ENCODE peak calls at places on chromosomes 13 and 19, in six cellular contexts. One of them, this sample, is unnamed.
A peak's percentile ranks its signal among the peaks of the same experiment; 100 is the strongest.

GRCh38 chr19:38654478-38655079 is 7.1 kb downstream of the ACTN4 start:
- DNase-seq in foreskin fibroblast: peak; percentile 57
- DNase-seq in RWPE1: no peak
- DNase-seq in heart right ventricle: no peak
- DNase-seq in GM13976: no peak
- DNase-seq in AG04450: no peak
- DNase-seq in this sample: no peak

GRCh38 chr19:29614046-29614445 is 8.0 kb downstream of the POP4 start:
- DNase-seq in foreskin fibroblast: no peak
- DNase-seq in RWPE1: no peak
- DNase-seq in heart right ventricle: no peak
- DNase-seq in GM13976: no peak
- DNase-seq in AG04450: no peak
- DNase-seq in this sample: no peak

GRCh38 chr13:72462726-72463125 is 264.7 kb downstream of the MZT1 start:
- DNase-seq in foreskin fibroblast: no peak
- DNase-seq in RWPE1: no peak
- DNase-seq in heart right ventricle: no peak
- DNase-seq in GM13976: no peak
- DNase-seq in AG04450: no peak
- DNase-seq in this sample: no peak

GRCh38 chr19:45276284-45276687 is 25.2 kb downstream of the MARK4 start:
- DNase-seq in foreskin fibroblast: peak; percentile 22
- DNase-seq in RWPE1: no peak
- DNase-seq in heart right ventricle: no peak
- DNase-seq in GM13976: no peak
- DNase-seq in AG04450: no peak
- DNase-seq in this sample: no peak

GRCh38 chr13:51942189-51942588 is 69.1 kb downstream of the ATP7B start:
- DNase-seq in foreskin fibroblast: no peak
- DNase-seq in RWPE1: peak; percentile 18
- DNase-seq in heart right ventricle: no peak
- DNase-seq in GM13976: no peak
- DNase-seq in AG04450: no peak
- DNase-seq in this sample: peak; percentile 57

GRCh38 chr13:36345438-36346221 is 564 bp downstream of the SPART start:
- DNase-seq in foreskin fibroblast: peak; percentile 92
- DNase-seq in RWPE1: peak; percentile 58
- DNase-seq in heart right ventricle: peak; percentile 30
- DNase-seq in GM13976: no peak
- DNase-seq in AG04450: peak; percentile 54
- DNase-seq in this sample: no peak

GRCh38 chr13:71618154-71618553 is 248.8 kb downstream of the DACH1 start:
- DNase-seq in foreskin fibroblast: peak; percentile 11
- DNase-seq in RWPE1: no peak
- DNase-seq in heart right ventricle: no peak
- DNase-seq in GM13976: no peak
- DNase-seq in AG04450: no peak
- DNase-seq in this sample: no peak

GRCh38 chr19:11530432-11530831 is 1.5 kb upstream of the ECSIT start:
- DNase-seq in foreskin fibroblast: peak; percentile 92
- DNase-seq in RWPE1: peak; percentile 84
- DNase-seq in heart right ventricle: peak; percentile 74
- DNase-seq in GM13976: peak; percentile 63
- DNase-seq in AG04450: peak; percentile 41
- DNase-seq in this sample: no peak

GRCh38 chr19:13277104-13277809 is 127.0 kb downstream of the IER2 start:
- DNase-seq in foreskin fibroblast: peak; percentile 82
- DNase-seq in RWPE1: peak; percentile 77
- DNase-seq in heart right ventricle: peak; percentile 29
- DNase-seq in GM13976: peak; percentile 78
- DNase-seq in AG04450: peak; percentile 55
- DNase-seq in this sample: peak; percentile 26

GRCh38 chr19:32231691-32232090 is 113.7 kb upstream of the ZNF507 start:
- DNase-seq in foreskin fibroblast: no peak
- DNase-seq in RWPE1: no peak
- DNase-seq in heart right ventricle: no peak
- DNase-seq in GM13976: no peak
- DNase-seq in AG04450: no peak
- DNase-seq in this sample: no peak

GRCh38 chr19:13153627-13154240 is 3.5 kb downstream of the IER2 start:
- DNase-seq in foreskin fibroblast: peak; percentile 68
- DNase-seq in RWPE1: no peak
- DNase-seq in heart right ventricle: peak; percentile 49
- DNase-seq in GM13976: no peak
- DNase-seq in AG04450: no peak
- DNase-seq in this sample: no peak

DNA sequence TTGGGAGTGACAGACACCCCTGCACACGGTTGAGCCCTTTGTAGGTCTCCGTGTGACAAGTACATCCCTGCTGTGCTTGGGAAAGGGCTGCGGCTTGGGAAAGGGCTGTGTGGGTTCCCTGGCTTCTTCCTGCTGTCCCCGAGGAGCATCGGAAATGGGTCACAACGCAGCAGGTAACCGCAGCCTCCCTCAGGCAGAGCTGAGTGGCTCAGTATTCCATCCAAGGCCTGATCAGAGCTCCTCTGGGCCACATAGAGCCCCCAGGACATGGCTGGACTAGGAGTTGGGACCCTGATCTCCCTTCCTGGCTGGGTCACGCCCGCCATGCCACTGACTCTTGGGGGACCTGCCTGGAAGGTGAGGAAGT is 16.3 kb downstream of the TECR start:
- DNase-seq in foreskin fibroblast: no peak
- DNase-seq in RWPE1: no peak
- DNase-seq in heart right ventricle: no peak
- DNase-seq in GM13976: peak; percentile 21
- DNase-seq in AG04450: no peak
- DNase-seq in this sample: no peak
- TF ChIP-seq CTCF in foreskin fibroblast: no peak
- TF ChIP-seq CTCF in RWPE1: no peak
- TF ChIP-seq CTCF in heart right ventricle: no peak
- TF ChIP-seq CTCF in GM13976: no peak
- TF ChIP-seq CTCF in AG04450: no peak
- TF ChIP-seq CTCF in this sample: no peak

DNA sequence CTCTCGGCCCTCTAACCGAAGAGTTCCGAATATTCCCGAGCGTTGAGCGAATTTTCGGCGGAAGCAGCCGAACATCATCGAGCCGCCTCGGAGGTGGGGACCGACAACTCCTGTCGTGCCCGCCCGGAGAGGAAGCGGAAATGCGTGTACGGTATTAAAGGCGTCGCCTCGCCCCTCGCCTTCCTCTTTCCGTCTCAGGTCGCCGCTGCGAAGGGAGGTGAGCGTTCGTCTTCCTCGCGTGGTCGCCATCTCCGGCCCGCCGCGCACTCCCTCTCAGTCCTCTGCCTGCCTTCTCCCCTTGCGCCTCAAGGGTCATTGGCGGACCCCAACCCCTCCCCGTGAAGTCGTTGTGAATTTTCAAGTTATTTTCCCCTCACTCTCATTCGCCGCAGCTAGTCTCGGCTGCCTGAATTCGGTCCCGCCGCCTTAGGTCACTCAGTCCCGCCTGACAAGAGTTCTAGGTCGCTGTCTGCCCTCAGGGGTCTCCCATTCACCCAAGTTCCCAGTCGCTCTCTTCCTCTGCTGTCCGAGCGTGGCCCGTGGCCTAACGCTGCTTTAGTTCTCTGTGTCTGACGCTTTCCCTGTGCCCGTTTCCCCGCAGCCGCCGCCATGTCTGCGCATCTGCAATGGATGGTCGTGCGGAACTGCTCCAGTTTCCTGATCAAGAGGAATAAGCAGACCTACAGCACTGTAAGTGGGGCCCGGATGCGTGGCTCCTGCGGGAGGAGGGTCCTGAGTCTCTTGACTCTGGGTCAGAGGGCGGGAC is at the start of gene RPL28:
- DNase-seq in foreskin fibroblast: peak; percentile 99
- DNase-seq in RWPE1: peak; percentile 91
- DNase-seq in heart right ventricle: peak; percentile 97
- DNase-seq in GM13976: peak; percentile 97
- DNase-seq in AG04450: peak; percentile 95
- DNase-seq in this sample: peak; percentile 99
- TF ChIP-seq CTCF in foreskin fibroblast: no peak
- TF ChIP-seq CTCF in RWPE1: no peak
- TF ChIP-seq CTCF in heart right ventricle: no peak
- TF ChIP-seq CTCF in GM13976: no peak
- TF ChIP-seq CTCF in AG04450: no peak
- TF ChIP-seq CTCF in this sample: no peak

GRCh38 chr19:2542341-2543069 is 66.6 kb downstream of the GADD45B start:
- DNase-seq in foreskin fibroblast: no peak
- DNase-seq in RWPE1: no peak
- DNase-seq in heart right ventricle: no peak
- DNase-seq in GM13976: no peak
- DNase-seq in AG04450: no peak
- DNase-seq in this sample: no peak

GRCh38 chr19:2538096-2538757 is 62.3 kb downstream of the GADD45B start:
- DNase-seq in foreskin fibroblast: no peak
- DNase-seq in RWPE1: no peak
- DNase-seq in heart right ventricle: no peak
- DNase-seq in GM13976: no peak
- DNase-seq in AG04450: no peak
- DNase-seq in this sample: no peak

GRCh38 chr19:2543463-2544442 is 67.8 kb downstream of the GADD45B start:
- DNase-seq in foreskin fibroblast: peak; percentile 99
- DNase-seq in RWPE1: peak; percentile 89
- DNase-seq in heart right ventricle: peak; percentile 92
- DNase-seq in GM13976: peak; percentile 78
- DNase-seq in AG04450: peak; percentile 93
- DNase-seq in this sample: peak; percentile 78

GRCh38 chr19:2540251-2540645 is 64.3 kb downstream of the GADD45B start:
- DNase-seq in foreskin fibroblast: no peak
- DNase-seq in RWPE1: no peak
- DNase-seq in heart right ventricle: no peak
- DNase-seq in GM13976: no peak
- DNase-seq in AG04450: no peak
- DNase-seq in this sample: no peak

GRCh38 chr19:2540646-2541454 is 64.9 kb downstream of the GADD45B start:
- DNase-seq in foreskin fibroblast: peak; percentile 98
- DNase-seq in RWPE1: peak; percentile 95
- DNase-seq in heart right ventricle: peak; percentile 87
- DNase-seq in GM13976: no peak
- DNase-seq in AG04450: peak; percentile 95
- DNase-seq in this sample: no peak
- TF ChIP-seq CTCF in foreskin fibroblast: no peak
- TF ChIP-seq CTCF in RWPE1: no peak
- TF ChIP-seq CTCF in heart right ventricle: no peak
- TF ChIP-seq CTCF in GM13976: no peak
- TF ChIP-seq CTCF in AG04450: peak; percentile 42
- TF ChIP-seq CTCF in this sample: no peak

GRCh38 chr13:102487330-102487729 is 85.5 kb upstream of the FGF14 start:
- DNase-seq in foreskin fibroblast: no peak
- DNase-seq in RWPE1: no peak
- DNase-seq in heart right ventricle: no peak
- DNase-seq in GM13976: no peak
- DNase-seq in AG04450: no peak
- DNase-seq in this sample: no peak

DNA sequence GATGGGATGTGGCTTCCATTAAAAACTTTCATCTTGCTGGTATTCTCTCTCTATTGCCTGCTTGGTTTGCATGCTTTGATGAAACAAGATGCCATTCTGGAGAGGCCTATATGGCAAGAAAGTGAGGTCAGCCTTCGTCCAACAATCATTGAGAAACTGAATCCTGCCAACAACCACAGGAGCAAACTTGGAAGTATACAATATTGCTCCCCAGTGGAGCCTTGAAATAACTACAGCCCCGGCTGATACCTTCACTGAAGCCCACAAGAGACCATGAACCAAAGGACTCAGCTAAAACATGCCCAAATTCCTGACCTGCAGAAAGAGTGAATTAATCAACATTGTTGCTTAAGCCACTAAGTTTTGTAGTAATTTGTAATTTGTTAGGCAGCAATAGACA is 82.5 kb upstream of the FGF14 start:
- DNase-seq in foreskin fibroblast: peak; percentile 9
- DNase-seq in RWPE1: peak; percentile 13
- DNase-seq in heart right ventricle: no peak
- DNase-seq in GM13976: no peak
- DNase-seq in AG04450: no peak
- DNase-seq in this sample: no peak
- TF ChIP-seq CTCF in foreskin fibroblast: no peak
- TF ChIP-seq CTCF in RWPE1: no peak
- TF ChIP-seq CTCF in heart right ventricle: no peak
- TF ChIP-seq CTCF in GM13976: no peak
- TF ChIP-seq CTCF in AG04450: peak; percentile 23
- TF ChIP-seq CTCF in this sample: no peak

DNA sequence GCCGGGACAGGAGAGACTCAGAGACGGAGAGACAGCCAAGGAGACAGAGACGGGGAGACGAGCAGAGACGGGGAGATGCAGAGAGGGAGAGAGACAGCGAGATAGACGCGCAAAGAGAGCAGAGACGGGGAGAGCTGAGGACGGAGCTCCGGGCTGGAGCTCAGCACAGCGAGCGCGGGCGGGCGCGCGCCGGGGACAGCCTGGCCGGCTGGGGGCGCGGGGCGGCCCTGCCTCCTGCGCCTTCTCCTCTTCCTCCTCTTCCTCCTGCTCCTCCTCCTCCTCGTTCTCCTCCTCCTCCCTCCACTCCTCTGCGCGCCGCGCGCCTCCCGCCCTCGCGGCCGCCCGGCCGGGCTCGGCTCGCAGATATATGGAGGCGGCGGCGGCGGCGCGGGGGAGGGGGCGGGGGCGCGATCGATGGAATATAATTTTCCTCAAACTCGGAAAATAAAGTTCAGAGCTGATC is at the start of gene ERFL:
- DNase-seq in foreskin fibroblast: no peak
- DNase-seq in RWPE1: no peak
- DNase-seq in heart right ventricle: no peak
- DNase-seq in GM13976: peak; percentile 68
- DNase-seq in AG04450: no peak
- DNase-seq in this sample: no peak
- TF ChIP-seq CTCF in foreskin fibroblast: no peak
- TF ChIP-seq CTCF in RWPE1: no peak
- TF ChIP-seq CTCF in heart right ventricle: no peak
- TF ChIP-seq CTCF in GM13976: no peak
- TF ChIP-seq CTCF in AG04450: no peak
- TF ChIP-seq CTCF in this sample: no peak

DNA sequence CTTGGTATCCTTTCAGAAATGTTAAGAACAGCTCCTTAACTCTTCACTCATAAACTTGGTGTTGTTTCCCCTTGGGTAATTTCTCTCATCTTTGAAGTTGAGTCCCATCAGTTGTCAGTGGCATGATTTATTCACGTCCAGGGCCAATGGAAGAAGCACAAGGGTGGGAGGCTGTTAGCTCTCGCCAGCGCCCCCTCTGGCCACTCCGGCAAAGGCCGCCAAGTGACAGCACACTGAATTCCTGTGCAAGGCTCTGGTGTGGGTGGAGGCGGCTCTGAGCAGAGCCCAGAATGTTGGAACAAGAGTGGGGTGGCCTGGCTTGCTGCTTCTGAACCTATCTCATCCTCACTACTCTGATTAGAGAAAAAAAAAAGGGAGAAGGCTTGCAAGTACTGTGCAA is 13.1 kb upstream of the MEDAG start:
- DNase-seq in foreskin fibroblast: peak; percentile 53
- DNase-seq in RWPE1: no peak
- DNase-seq in heart right ventricle: peak; percentile 57
- DNase-seq in GM13976: no peak
- DNase-seq in AG04450: no peak
- DNase-seq in this sample: no peak
- TF ChIP-seq CTCF in foreskin fibroblast: peak; percentile 60
- TF ChIP-seq CTCF in RWPE1: no peak
- TF ChIP-seq CTCF in heart right ventricle: no peak
- TF ChIP-seq CTCF in GM13976: no peak
- TF ChIP-seq CTCF in AG04450: peak; percentile 60
- TF ChIP-seq CTCF in this sample: no peak

This sample was measured in CD8-positive, alpha-beta T cell.